ENCODE peak calls at places on chromosomes 7 and 10, in eight cellular contexts. One of them, this sample, is unnamed.

GRCh38 chr7:15317215-15317614 is 244.6 kb downstream of the AGMO start:
- DNase-seq in EH: no peak
- DNase-seq in HS-5: no peak
- DNase-seq in stimulated activated CD8-positive, alpha-beta memory T cell treated with anti-CD3 and anti-CD28 coated beads, Interleukin-12 subunit alpha, Interleukin-12 subunit beta, amount 100 ng/mL, for 4 hours: no peak
- DNase-seq in WTC11: no peak
- DNase-seq in GF-D8: no peak
- DNase-seq in NB4: no peak
- DNase-seq in hepatocyte: no peak
- DNase-seq in this sample: no peak

GRCh38 chr10:129927351-129928120 is 36.5 kb downstream of the EBF3 start:
- DNase-seq in EH: no peak
- DNase-seq in HS-5: no peak
- DNase-seq in stimulated activated CD8-positive, alpha-beta memory T cell treated with anti-CD3 and anti-CD28 coated beads, Interleukin-12 subunit alpha, Interleukin-12 subunit beta, amount 100 ng/mL, for 4 hours: no peak
- DNase-seq in WTC11: no peak
- DNase-seq in GF-D8: no peak
- DNase-seq in NB4: no peak
- DNase-seq in hepatocyte: no peak
- DNase-seq in this sample: no peak

GRCh38 chr10:43218206-43218950 is 48.5 kb downstream of the RASGEF1A start:
- DNase-seq in EH: no peak
- DNase-seq in HS-5: no peak
- DNase-seq in stimulated activated CD8-positive, alpha-beta memory T cell treated with anti-CD3 and anti-CD28 coated beads, Interleukin-12 subunit alpha, Interleukin-12 subunit beta, amount 100 ng/mL, for 4 hours: no peak
- DNase-seq in WTC11: no peak
- DNase-seq in GF-D8: no peak
- DNase-seq in NB4: no peak
- DNase-seq in hepatocyte: no peak
- DNase-seq in this sample: no peak

GRCh38 chr10:132120734-132121510 is 55.2 kb downstream of the JAKMIP3 start:
- DNase-seq in EH: no peak
- DNase-seq in HS-5: no peak
- DNase-seq in stimulated activated CD8-positive, alpha-beta memory T cell treated with anti-CD3 and anti-CD28 coated beads, Interleukin-12 subunit alpha, Interleukin-12 subunit beta, amount 100 ng/mL, for 4 hours: no peak
- DNase-seq in WTC11: no peak
- DNase-seq in GF-D8: no peak
- DNase-seq in NB4: no peak
- DNase-seq in hepatocyte: no peak
- DNase-seq in this sample: no peak

GRCh38 chr10:62424026-62424425 is 49.9 kb downstream of the ZNF365 start:
- DNase-seq in EH: no peak
- DNase-seq in HS-5: no peak
- DNase-seq in stimulated activated CD8-positive, alpha-beta memory T cell treated with anti-CD3 and anti-CD28 coated beads, Interleukin-12 subunit alpha, Interleukin-12 subunit beta, amount 100 ng/mL, for 4 hours: no peak
- DNase-seq in WTC11: no peak
- DNase-seq in GF-D8: no peak
- DNase-seq in NB4: peak; percentile 15
- DNase-seq in hepatocyte: no peak
- DNase-seq in this sample: no peak

GRCh38 chr7:486216-486743 is 33.4 kb downstream of the PDGFA start:
- DNase-seq in EH: no peak
- DNase-seq in HS-5: no peak
- DNase-seq in stimulated activated CD8-positive, alpha-beta memory T cell treated with anti-CD3 and anti-CD28 coated beads, Interleukin-12 subunit alpha, Interleukin-12 subunit beta, amount 100 ng/mL, for 4 hours: no peak
- DNase-seq in WTC11: no peak
- DNase-seq in GF-D8: no peak
- DNase-seq in NB4: no peak
- DNase-seq in hepatocyte: no peak
- DNase-seq in this sample: no peak

GRCh38 chr10:3774814-3775670 is 10.0 kb downstream of the KLF6 start:
- DNase-seq in EH: peak; percentile 97
- DNase-seq in HS-5: no peak
- DNase-seq in stimulated activated CD8-positive, alpha-beta memory T cell treated with anti-CD3 and anti-CD28 coated beads, Interleukin-12 subunit alpha, Interleukin-12 subunit beta, amount 100 ng/mL, for 4 hours: no peak
- DNase-seq in WTC11: no peak
- DNase-seq in GF-D8: no peak
- DNase-seq in NB4: peak; percentile 34
- DNase-seq in hepatocyte: peak; percentile 78
- DNase-seq in this sample: peak; percentile 32

GRCh38 chr7:128916643-128916915 is 6.1 kb upstream of the KCP start:
- DNase-seq in EH: no peak
- DNase-seq in HS-5: no peak
- DNase-seq in stimulated activated CD8-positive, alpha-beta memory T cell treated with anti-CD3 and anti-CD28 coated beads, Interleukin-12 subunit alpha, Interleukin-12 subunit beta, amount 100 ng/mL, for 4 hours: no peak
- DNase-seq in WTC11: no peak
- DNase-seq in GF-D8: no peak
- DNase-seq in NB4: no peak
- DNase-seq in hepatocyte: no peak
- DNase-seq in this sample: no peak

GRCh38 chr10:61900829-61901783 is at the start of gene ARID5B:
- DNase-seq in EH: peak; percentile 64
- DNase-seq in HS-5: no peak
- DNase-seq in stimulated activated CD8-positive, alpha-beta memory T cell treated with anti-CD3 and anti-CD28 coated beads, Interleukin-12 subunit alpha, Interleukin-12 subunit beta, amount 100 ng/mL, for 4 hours: no peak
- DNase-seq in WTC11: peak; percentile 33
- DNase-seq in GF-D8: no peak
- DNase-seq in NB4: peak; percentile 71
- DNase-seq in hepatocyte: peak; percentile 67
- DNase-seq in this sample: peak; percentile 8

GRCh38 chr10:100710151-100710871 is 35.1 kb upstream of the PAX2 start:
- DNase-seq in EH: peak; percentile 25
- DNase-seq in HS-5: no peak
- DNase-seq in stimulated activated CD8-positive, alpha-beta memory T cell treated with anti-CD3 and anti-CD28 coated beads, Interleukin-12 subunit alpha, Interleukin-12 subunit beta, amount 100 ng/mL, for 4 hours: no peak
- DNase-seq in WTC11: no peak
- DNase-seq in GF-D8: no peak
- DNase-seq in NB4: no peak
- DNase-seq in hepatocyte: peak; percentile 45
- DNase-seq in this sample: no peak

GRCh38 chr10:129922598-129923123 is 41.4 kb downstream of the EBF3 start:
- DNase-seq in EH: no peak
- DNase-seq in HS-5: no peak
- DNase-seq in stimulated activated CD8-positive, alpha-beta memory T cell treated with anti-CD3 and anti-CD28 coated beads, Interleukin-12 subunit alpha, Interleukin-12 subunit beta, amount 100 ng/mL, for 4 hours: no peak
- DNase-seq in WTC11: no peak
- DNase-seq in GF-D8: no peak
- DNase-seq in NB4: no peak
- DNase-seq in hepatocyte: no peak
- DNase-seq in this sample: no peak

GRCh38 chr10:86340176-86340990 is 26.2 kb downstream of the GRID1 start:
- DNase-seq in EH: no peak
- DNase-seq in HS-5: no peak
- DNase-seq in stimulated activated CD8-positive, alpha-beta memory T cell treated with anti-CD3 and anti-CD28 coated beads, Interleukin-12 subunit alpha, Interleukin-12 subunit beta, amount 100 ng/mL, for 4 hours: no peak
- DNase-seq in WTC11: peak; percentile 8
- DNase-seq in GF-D8: no peak
- DNase-seq in NB4: peak; percentile 20
- DNase-seq in hepatocyte: no peak
- DNase-seq in this sample: peak; percentile 24

GRCh38 chr7:157621131-157621681 is 284.4 kb downstream of the DNAJB6 start:
- DNase-seq in EH: no peak
- DNase-seq in HS-5: no peak
- DNase-seq in stimulated activated CD8-positive, alpha-beta memory T cell treated with anti-CD3 and anti-CD28 coated beads, Interleukin-12 subunit alpha, Interleukin-12 subunit beta, amount 100 ng/mL, for 4 hours: no peak
- DNase-seq in WTC11: no peak
- DNase-seq in GF-D8: no peak
- DNase-seq in NB4: no peak
- DNase-seq in hepatocyte: no peak
- DNase-seq in this sample: no peak

GRCh38 chr7:2201128-2201527 is 31.6 kb downstream of the MAD1L1 start:
- DNase-seq in EH: no peak
- DNase-seq in HS-5: no peak
- DNase-seq in stimulated activated CD8-positive, alpha-beta memory T cell treated with anti-CD3 and anti-CD28 coated beads, Interleukin-12 subunit alpha, Interleukin-12 subunit beta, amount 100 ng/mL, for 4 hours: no peak
- DNase-seq in WTC11: no peak
- DNase-seq in GF-D8: no peak
- DNase-seq in NB4: no peak
- DNase-seq in hepatocyte: no peak
- DNase-seq in this sample: no peak

GRCh38 chr10:58473966-58474365 is 38.7 kb upstream of the BICC1 start:
- DNase-seq in EH: peak; percentile 50
- DNase-seq in HS-5: no peak
- DNase-seq in stimulated activated CD8-positive, alpha-beta memory T cell treated with anti-CD3 and anti-CD28 coated beads, Interleukin-12 subunit alpha, Interleukin-12 subunit beta, amount 100 ng/mL, for 4 hours: no peak
- DNase-seq in WTC11: no peak
- DNase-seq in GF-D8: no peak
- DNase-seq in NB4: no peak
- DNase-seq in hepatocyte: peak; percentile 36
- DNase-seq in this sample: no peak

This sample was measured in MV-4-11.